ENCODE peak calls at places on chromosomes 12 and 14, in four cellular contexts. P is renal cortical epithelial cell, M is activated gamma-delta T cell, J is GM20000. G is an unnamed sample.
A peak's percentile ranks its signal among the peaks of the same experiment; 100 is the strongest.

GRCh38 chr14:106737025-106737424 is 1210.6 kb downstream of the TMEM121 start:
- DNase-seq in P (no peak), M (no peak), J (no peak), G (no peak)

GRCh38 chr12:123078114-123078465 is 72.8 kb downstream of the PITPNM2 start:
- DNase-seq in M (no peak), J (no peak), P (no peak), G (no peak)

GRCh38 chr14:68729556-68729955 is 63.3 kb downstream of the ZFP36L1 start:
- DNase-seq in M (no peak), P (no peak), J (no peak), G (no peak)

GRCh38 chr14:48857366-48857765 is 728.8 kb downstream of the RPS29 start:
- DNase-seq in M (no peak), J (no peak), P (no peak), G (no peak)

GRCh38 chr14:39107624-39108023 is 4.6 kb upstream of the SEC23A start:
- DNase-seq in J (peak; percentile 56), P (peak; percentile 69), M (no peak), G (peak; percentile 73)

GRCh38 chr12:52331039-52331438 is 9.8 kb upstream of the KRT83 start:
- DNase-seq in J (no peak), M (no peak), P (no peak), G (no peak)

GRCh38 chr12:120978296-120979219 is at the start of gene HNF1A:
- DNase-seq in J (no peak), P (peak; percentile 55), M (no peak), G (no peak)

GRCh38 chr14:103562135-103562384 is 397 bp downstream of the BAG5 start:
- DNase-seq in M (no peak), P (no peak), J (no peak), G (no peak)

GRCh38 chr14:28294834-28295440 is 471.6 kb upstream of the FOXG1 start:
- DNase-seq in J (no peak), P (peak; percentile 3), M (no peak), G (no peak)

GRCh38 chr12:116885496-116885895 is 4.3 kb upstream of the HRK start:
- DNase-seq in P (no peak), J (no peak), M (no peak), G (no peak)

GRCh38 chr12:12461923-12462315 is 100.7 kb downstream of the DUSP16 start:
- DNase-seq in J (no peak), P (no peak), M (no peak), G (no peak)

G was measured in GM13976.